ENCODE peak calls at places on chromosomes 6 and 20, in four cellular contexts. I, R, Z and L are unnamed samples.

GRCh38 chr6:43495409-43495941 is 14.7 kb downstream of the LRRC73 start:
- DNase-seq in R (no peak), Z (no peak), I (no peak), L (peak)

GRCh38 chr20:46970937-46971630 is 76.4 kb downstream of the EYA2 start:
- DNase-seq in R (peak), Z (no peak), I (no peak), L (peak)

GRCh38 chr20:2836035-2836434 is 4.4 kb downstream of the PCED1A start:
- DNase-seq in R (no peak), I (no peak), Z (no peak), L (no peak)

GRCh38 chr6:156782691-156783320 is 5.6 kb downstream of the ARID1B start:
- DNase-seq in Z (no peak), I (no peak), R (no peak), L (no peak)

GRCh38 chr6:93394471-93394870 is 24.9 kb downstream of the EPHA7 start:
- DNase-seq in Z (no peak), R (no peak), I (no peak), L (no peak)

GRCh38 chr6:134034478-134034877 is 17.9 kb downstream of the SLC2A12 start:
- DNase-seq in Z (no peak), R (no peak), I (no peak), L (no peak)

GRCh38 chr20:37461376-37461775 is 59.7 kb upstream of the NNAT start:
- DNase-seq in I (no peak), Z (no peak), R (no peak), L (no peak)

GRCh38 chr6:29965873-29966601 is 23.7 kb downstream of the HLA-A start:
- DNase-seq in Z (peak), I (peak), R (peak), L (peak)

GRCh38 chr20:47089151-47089550 is 194.5 kb downstream of the EYA2 start:
- DNase-seq in Z (no peak), R (no peak), I (no peak), L (no peak)

GRCh38 chr6:125301435-125302391 is at the start of gene HDDC2:
- DNase-seq in Z (peak), I (no peak), R (peak), L (peak)
- TF ChIP-seq POLR2A in Z (no peak), I (peak), R (peak), L (peak)

GRCh38 chr6:34223964-34224940 is 12.4 kb upstream of the HMGA1 start:
- DNase-seq in I (peak), Z (peak), R (peak), L (peak)
- TF ChIP-seq POLR2A in I (peak), Z (no peak), R (peak), L (peak)

GRCh38 chr20:58309607-58310290 is at the start of gene RAB22A:
- DNase-seq in R (peak), Z (peak), I (no peak), L (peak)

GRCh38 chr20:58308290-58308679 is 1.2 kb upstream of the RAB22A start:
- DNase-seq in Z (no peak), R (no peak), I (no peak), L (peak)

GRCh38 chr20:58310291-58310782 is 822 bp downstream of the RAB22A start:
- DNase-seq in R (no peak), I (no peak), Z (no peak), L (peak)

GRCh38 chr20:58307270-58307669 is 2.2 kb upstream of the RAB22A start:
- DNase-seq in Z (no peak), R (no peak), I (no peak), L (no peak)

DNA sequence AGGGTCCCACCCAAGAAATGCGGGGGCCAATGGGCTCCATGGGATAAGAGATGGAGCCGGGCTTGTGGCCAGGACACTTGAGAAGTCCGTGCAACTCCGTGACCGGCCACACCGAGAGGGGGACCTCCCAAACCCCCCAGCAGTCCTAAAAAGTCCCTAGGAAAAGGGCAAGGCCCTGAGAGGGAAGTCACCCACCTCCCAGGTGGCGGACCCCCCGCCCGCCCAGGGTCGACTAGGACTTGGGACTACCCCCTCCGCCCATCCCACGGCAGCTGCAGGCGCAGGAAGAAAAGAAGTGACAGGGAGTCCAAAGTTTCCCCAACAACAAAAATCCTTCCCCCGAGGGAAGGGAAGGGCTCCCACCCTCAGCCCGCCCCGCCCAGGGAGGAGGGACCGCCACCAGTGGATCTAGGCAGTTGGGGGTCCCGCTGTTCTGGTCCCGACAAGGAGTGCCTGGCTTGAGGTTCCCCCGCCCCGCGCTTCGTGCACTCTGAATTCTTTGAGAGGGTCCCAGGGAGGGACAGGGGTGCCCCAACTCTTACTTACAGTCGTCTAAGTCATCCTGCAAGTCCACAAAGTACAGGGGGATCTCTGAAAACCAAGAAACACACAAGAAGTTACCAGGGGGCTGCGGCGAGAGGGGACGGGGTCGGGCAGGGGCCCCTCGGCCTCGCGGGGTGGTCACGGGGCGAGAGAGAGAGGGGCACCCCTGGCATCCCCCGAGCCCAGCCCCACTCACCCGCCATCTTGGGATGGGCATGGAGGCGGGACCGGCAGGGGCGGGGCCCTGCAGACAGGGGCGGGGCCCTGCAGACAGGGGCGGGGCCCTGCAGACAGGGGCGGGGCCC is 611 bp upstream of the RAB22A start:
- DNase-seq in Z (peak), I (no peak), R (peak), L (peak)
- TF ChIP-seq POLR2A in Z (no peak), I (peak), R (peak), L (no peak)

DNA sequence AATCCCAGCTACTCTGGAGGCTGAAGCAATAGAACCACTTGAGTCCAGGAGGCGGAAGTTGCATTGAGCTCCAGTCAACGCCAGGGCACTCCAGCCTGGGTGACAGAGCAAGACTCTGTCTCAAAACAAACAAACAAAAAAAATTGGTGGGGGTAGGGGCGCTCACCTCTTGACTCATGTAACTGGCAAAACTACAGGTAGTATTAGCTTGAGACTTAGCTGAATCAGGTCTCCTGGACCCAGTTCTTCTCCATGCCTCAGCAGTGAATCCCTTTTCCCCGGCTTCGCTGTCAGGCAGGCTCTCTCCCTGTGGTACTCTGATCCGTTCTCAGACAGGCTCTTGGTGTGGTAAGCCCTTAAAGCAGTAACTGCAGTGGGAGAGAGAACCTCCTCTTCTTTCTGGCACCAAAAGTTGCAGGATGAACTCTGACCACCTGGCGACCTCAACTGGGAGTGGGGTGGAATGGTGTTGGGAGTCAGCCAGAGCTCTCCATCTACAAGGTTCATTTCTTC is 12.9 kb downstream of the SLC9A8 start:
- DNase-seq in R (no peak), Z (no peak), I (no peak), L (no peak)
- TF ChIP-seq POLR2A in R (no peak), Z (no peak), I (no peak), L (no peak)

GRCh38 chr6:128558924-128559323 is 38.5 kb upstream of the PTPRK start:
- DNase-seq in Z (no peak), I (no peak), R (no peak), L (no peak)
- TF ChIP-seq POLR2A in Z (no peak), I (no peak), R (no peak), L (no peak)

DNA sequence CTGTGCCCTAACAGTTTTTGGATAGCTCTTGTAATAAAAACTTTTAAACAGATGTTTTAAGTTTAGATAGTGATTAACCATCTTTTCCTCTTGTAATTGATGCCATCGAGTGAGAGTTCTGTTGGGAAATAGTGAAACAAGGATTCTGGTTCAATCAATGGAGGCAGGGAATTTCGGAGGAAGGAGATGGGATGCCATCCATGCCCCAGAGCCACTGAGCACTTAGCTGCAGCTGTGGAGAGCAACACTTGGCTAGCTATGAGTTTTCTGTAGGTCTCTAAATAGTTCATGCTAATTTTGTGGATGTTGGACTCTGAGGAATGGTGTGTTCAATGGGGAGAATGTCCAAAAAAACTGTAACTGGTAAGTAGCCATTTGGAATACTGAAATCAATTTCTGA is 16.7 kb downstream of the CBFA2T2 start:
- DNase-seq in I (no peak), R (no peak), Z (no peak), L (no peak)
- TF ChIP-seq POLR2A in I (no peak), R (no peak), Z (no peak), L (no peak)

GRCh38 chr6:139029470-139030210 is 1.1 kb downstream of the ABRACL start:
- DNase-seq in Z (no peak), I (no peak), R (no peak), L (peak)

GRCh38 chr6:139028242-139028657 is 295 bp upstream of the ABRACL start:
- DNase-seq in I (no peak), R (peak), Z (no peak), L (no peak)

GRCh38 chr6:139030211-139030530 is 1.6 kb downstream of the ABRACL start:
- DNase-seq in Z (no peak), R (no peak), I (no peak), L (no peak)

GRCh38 chr6:139027620-139028182 is 844 bp upstream of the ABRACL start:
- DNase-seq in Z (no peak), R (peak), I (peak), L (peak)

GRCh38 chr6:139028658-139029469 is at the start of gene ABRACL:
- DNase-seq in I (peak), R (peak), Z (peak), L (peak)
- TF ChIP-seq POLR2A in I (peak), R (peak), Z (no peak), L (peak)

GRCh38 chr20:50294164-50295088 is 103.8 kb downstream of the CEBPB start:
- DNase-seq in Z (no peak), R (no peak), I (no peak), L (peak)

GRCh38 chr20:50291428-50292323 is 101.0 kb downstream of the CEBPB start:
- DNase-seq in Z (no peak), R (no peak), I (no peak), L (no peak)

GRCh38 chr20:50293244-50294139 is 102.9 kb downstream of the CEBPB start:
- DNase-seq in R (no peak), Z (no peak), I (no peak), L (no peak)

GRCh38 chr20:50290815-50291214 is 100.2 kb downstream of the CEBPB start:
- DNase-seq in I (no peak), Z (no peak), R (no peak), L (no peak)

DNA sequence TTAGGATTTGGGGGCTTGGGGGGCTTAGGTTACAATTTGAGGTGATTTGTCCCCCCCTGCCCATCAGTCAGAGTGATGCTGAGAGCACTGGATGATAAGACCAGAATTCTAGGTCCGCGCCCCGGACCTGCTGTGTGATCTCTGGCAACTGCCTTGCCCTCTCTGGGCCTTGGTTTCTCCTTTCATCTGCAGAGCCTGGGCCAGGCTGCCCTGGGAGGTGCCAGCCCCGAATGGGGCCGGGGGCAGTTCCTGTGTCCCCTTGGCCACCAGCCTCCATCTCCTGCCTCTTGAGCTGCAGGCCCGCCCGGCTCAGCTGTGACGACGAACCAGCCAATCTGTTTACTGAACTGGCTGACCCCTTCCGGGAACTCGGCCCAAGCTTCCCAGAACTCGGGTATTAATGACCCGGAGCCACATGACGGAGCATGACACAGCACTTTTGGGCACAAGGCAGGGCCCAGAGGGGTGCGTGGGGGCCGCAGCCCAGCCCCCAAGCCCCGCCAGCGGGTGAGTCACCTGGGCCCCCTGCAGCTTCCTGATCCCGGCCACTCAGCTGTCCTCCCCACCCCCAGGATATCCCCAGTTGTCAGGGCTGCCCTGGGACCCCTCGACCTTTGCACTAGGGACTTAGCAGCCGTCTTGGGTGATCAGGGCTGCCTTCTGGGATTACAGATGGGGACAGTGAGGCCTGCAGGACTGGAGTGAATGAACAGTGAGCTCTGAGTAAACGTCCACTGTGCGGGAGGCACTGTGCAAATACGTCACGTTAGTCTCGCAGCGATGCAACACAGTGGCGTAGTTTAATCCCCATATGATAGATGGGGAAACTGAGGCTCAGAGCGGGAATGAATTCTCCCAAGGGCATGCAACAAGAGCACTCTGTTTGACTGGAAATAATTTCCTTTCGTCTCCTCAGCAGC is 102.0 kb downstream of the CEBPB start:
- DNase-seq in I (no peak), R (peak), Z (peak), L (peak)
- TF ChIP-seq POLR2A in I (no peak), R (peak), Z (no peak), L (no peak)

GRCh38 chr6:18154507-18155272 is at the start of gene TPMT:
- DNase-seq in R (peak), Z (no peak), I (no peak), L (no peak)
- TF ChIP-seq POLR2A in R (peak), Z (no peak), I (peak), L (peak)